ENCODE peak calls at places on chromosomes 6 and 20, in five cellular contexts. K is fibroblast of lung, B is right cardiac atrium, O is ovary, G is uterus. Q is an unnamed sample. For H3K4me1, the result is how much of the 10 kb centered on the place peaks cover.

GRCh38 chr6:12241493-12242214 is 48.5 kb upstream of the EDN1 start:
- DNase-seq in K (no peak), B (no peak), O (no peak), G (no peak), Q (no peak)

GRCh38 chr6:150241751-150242150 is 98.9 kb downstream of the PPP1R14C start:
- DNase-seq in K (no peak), B (no peak), O (no peak), G (no peak), Q (no peak)

GRCh38 chr6:26071135-26071534 is 16.1 kb upstream of the HFE start:
- DNase-seq in K (peak), B (peak), O (no peak), G (no peak), Q (no peak)

GRCh38 chr6:135995160-135995898 is 143.8 kb downstream of the PDE7B start:
- DNase-seq in K (peak), B (peak), O (no peak), G (no peak), Q (no peak)

GRCh38 chr6:155212106-155212505 is 51.7 kb upstream of the CLDN20 start:
- DNase-seq in K (no peak), B (no peak), O (no peak), G (no peak), Q (no peak)

GRCh38 chr20:49880177-49880576 is 35.2 kb downstream of the SPATA2 start:
- DNase-seq in K (peak), B (no peak), O (no peak), G (no peak), Q (peak)

GRCh38 chr6:4021862-4022715 is 56.8 kb downstream of the FAM217A start:
- DNase-seq in K (no peak), B (no peak), O (no peak), G (no peak), Q (no peak)

GRCh38 chr6:138031850-138032249 is 75.4 kb downstream of the PERP start:
- DNase-seq in K (no peak), B (no peak), O (no peak), G (no peak), Q (no peak)

GRCh38 chr6:29953001-29953436 is 10.7 kb downstream of the HLA-A start:
- DNase-seq in K (peak), B (no peak), O (no peak), G (no peak), Q (no peak)

GRCh38 chr6:29624520-29624961 is 8.4 kb downstream of the GABBR1 start:
- DNase-seq in K (no peak), B (no peak), O (no peak), G (no peak), Q (no peak)

GRCh38 chr6:1201547-1202200 is 110.2 kb upstream of the FOXQ1 start:
- DNase-seq in K (no peak), B (no peak), O (no peak), G (no peak), Q (no peak)

GRCh38 chr6:139955366-139956155 is 581.1 kb upstream of the CITED2 start:
- DNase-seq in K (no peak), B (no peak), O (no peak), G (no peak), Q (no peak)

GRCh38 chr6:144195671-144196070 is 45.4 kb downstream of the STX11 start:
- DNase-seq in K (peak), B (no peak), O (no peak), G (no peak), Q (no peak)

GRCh38 chr20:61763740-61764400 is 301.8 kb downstream of the TAF4 start:
- DNase-seq in K (no peak), B (no peak), O (no peak), G (no peak), Q (no peak)

GRCh38 chr6:22363166-22363965 is 66.5 kb upstream of the PRL start:
- DNase-seq in K (no peak), B (no peak), O (no peak), G (no peak), Q (peak)

GRCh38 chr6:41408982-41409381 is 73.6 kb downstream of the NCR2 start:
- DNase-seq in K (no peak), B (no peak), O (no peak), G (no peak), Q (no peak)

GRCh38 chr6:39005774-39006173 is 42.8 kb upstream of the GLP1R start:
- DNase-seq in K (no peak), B (no peak), O (no peak), G (no peak), Q (no peak)

GRCh38 chr6:39007575-39007974 is 41.0 kb upstream of the GLP1R start:
- DNase-seq in K (no peak), B (no peak), O (no peak), G (no peak), Q (no peak)

GRCh38 chr6:39008737-39009136 is 39.8 kb upstream of the GLP1R start:
- DNase-seq in K (no peak), B (no peak), O (no peak), G (no peak), Q (no peak)

GRCh38 chr6:39004801-39005200 is 43.8 kb upstream of the GLP1R start:
- DNase-seq in K (no peak), B (no peak), O (no peak), G (no peak), Q (no peak)

GRCh38 chr6:39009476-39009875 is 39.1 kb upstream of the GLP1R start:
- DNase-seq in K (no peak), B (no peak), O (no peak), G (no peak), Q (no peak)
- H3K27ac ChIP-seq in K (no peak), B (no peak), O (no peak), G (no peak), Q (no peak)

DNA sequence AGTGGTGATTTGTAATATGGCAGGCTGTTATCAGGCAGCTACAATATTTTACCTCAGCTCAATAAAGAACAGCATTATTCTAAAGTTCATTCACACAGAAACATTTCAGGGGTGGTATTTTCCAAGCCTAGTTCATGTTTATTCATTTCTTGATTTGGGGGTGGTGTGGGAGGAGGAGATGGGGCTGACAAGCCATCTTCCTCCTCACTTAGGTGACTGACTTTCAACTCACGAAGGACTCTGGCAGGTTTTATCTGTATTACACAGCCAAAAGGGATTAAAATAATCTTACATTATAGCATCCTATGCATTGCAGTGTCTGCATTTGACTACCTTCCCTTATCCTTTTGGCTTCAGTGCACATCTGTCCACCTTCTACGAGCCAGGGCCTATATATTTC is 20.1 kb downstream of the KHDRBS2 start:
- DNase-seq in K (no peak), B (no peak), O (no peak), G (no peak), Q (no peak)
- H3K4me3 ChIP-seq in K (no peak), B (no peak), O (no peak), G (no peak), Q (no peak)

GRCh38 chr6:148500402-148500801 is 157.8 kb downstream of the SASH1 start:
- DNase-seq in K (no peak), B (no peak), O (no peak), G (no peak), Q (no peak)
- H3K4me1 ChIP-seq in K (under half), B (under half), O (under half), G (under half), Q (under half)

GRCh38 chr6:164791498-164791897 is 517.9 kb downstream of the C6orf118 start:
- DNase-seq in K (no peak), B (no peak), O (no peak), G (no peak), Q (no peak)
- H3K27ac ChIP-seq in K (no peak), B (no peak), O (no peak), G (no peak), Q (no peak)

Q was measured in prostate gland.